ENCODE peak calls at places on chromosomes 13 and 19, in nine cellular contexts. C is spleen, G is left lung, R is thoracic aorta, U is A549, N is cardiac fibroblast, S is fibroblast of the aortic adventitia, A is WERI-Rb-1, O is lower lobe of right lung. W is an unnamed sample.

GRCh38 chr19:45079911-45080469 is 930 bp downstream of the GEMIN7 start:
- DNase-seq in C (no peak), R (no peak), S (no peak), N (no peak), O (no peak), G (no peak), U (no peak), A (no peak), W (no peak)

GRCh38 chr13:80274643-80275042 is 66.3 kb downstream of the SPRY2 start:
- DNase-seq in G (no peak), S (no peak), R (no peak), C (no peak), O (no peak), N (no peak), A (no peak), U (no peak), W (no peak)

GRCh38 chr13:93562676-93563075 is 336.1 kb downstream of the GPC6 start:
- DNase-seq in C (no peak), O (no peak), R (no peak), U (no peak), A (no peak), S (no peak), N (no peak), G (no peak), W (no peak)

GRCh38 chr13:108964601-108965000 is 335.2 kb downstream of the MYO16 start:
- DNase-seq in O (no peak), R (no peak), A (no peak), U (no peak), C (no peak), G (no peak), N (no peak), S (no peak), W (no peak)

GRCh38 chr19:47111081-47111589 is 2.4 kb downstream of the ZC3H4 start:
- DNase-seq in O (peak), A (peak), R (no peak), C (peak), N (no peak), G (peak), U (no peak), S (no peak), W (no peak)

GRCh38 chr19:2494084-2494446 is 18.1 kb downstream of the GADD45B start:
- DNase-seq in U (peak), C (no peak), A (no peak), O (no peak), R (no peak), S (peak), N (peak), G (no peak), W (no peak)

GRCh38 chr19:24069907-24070657 is 16.9 kb upstream of the ZNF254 start:
- DNase-seq in N (no peak), R (no peak), O (no peak), G (no peak), S (no peak), C (no peak), U (no peak), A (no peak), W (no peak)

GRCh38 chr19:16326401-16327130 is 1.9 kb downstream of the KLF2 start:
- DNase-seq in O (peak), U (no peak), R (no peak), N (peak), S (peak), G (no peak), C (peak), A (no peak), W (no peak)

GRCh38 chr13:29754486-29754806 is 96.0 kb downstream of the UBL3 start:
- DNase-seq in R (no peak), A (no peak), O (no peak), U (peak), G (no peak), C (no peak), N (peak), S (peak), W (no peak)

GRCh38 chr19:33736787-33737186 is 59.9 kb upstream of the KCTD15 start:
- DNase-seq in C (no peak), N (no peak), S (no peak), G (no peak), A (no peak), U (no peak), R (no peak), O (no peak), W (no peak)

GRCh38 chr13:96684472-96684871 is 309.8 kb downstream of the OXGR1 start:
- DNase-seq in G (no peak), O (no peak), A (no peak), U (no peak), N (no peak), C (no peak), S (no peak), R (no peak), W (no peak)

GRCh38 chr19:2462635-2463421 is 6.1 kb upstream of the LMNB2 start:
- DNase-seq in S (peak), O (peak), R (peak), U (peak), G (peak), A (peak), C (peak), N (peak), W (peak)

GRCh38 chr19:18762125-18763023 is 28.7 kb downstream of the COMP start:
- DNase-seq in U (no peak), O (peak), S (peak), R (no peak), N (peak), A (peak), C (no peak), G (peak), W (no peak)

GRCh38 chr19:36212895-36213294 is 1.6 kb downstream of the ZNF565 start:
- DNase-seq in O (no peak), C (no peak), U (no peak), R (no peak), A (no peak), G (no peak), S (no peak), N (no peak), W (no peak)

GRCh38 chr13:25300861-25301346 is 521 bp upstream of the NUP58 start:
- DNase-seq in A (peak), G (peak), C (peak), N (no peak), O (peak), U (no peak), R (no peak), S (no peak), W (no peak)

GRCh38 chr13:27797228-27797624 is 4.9 kb downstream of the GSX1 start:
- DNase-seq in U (peak), C (no peak), R (no peak), S (peak), O (no peak), A (peak), N (peak), G (no peak), W (no peak)

GRCh38 chr19:44951179-44952159 is 3.7 kb upstream of the CLPTM1 start:
- DNase-seq in S (peak), G (no peak), A (peak), O (no peak), R (peak), U (peak), C (no peak), N (peak), W (no peak)

GRCh38 chr13:35279500-35279899 is 197.0 kb downstream of the MAB21L1 start:
- DNase-seq in U (no peak), C (no peak), R (no peak), S (no peak), N (no peak), O (no peak), G (no peak), A (no peak), W (no peak)

GRCh38 chr13:60701919-60702318 is 304.9 kb downstream of the TDRD3 start:
- DNase-seq in U (no peak), O (no peak), R (no peak), G (no peak), N (no peak), S (no peak), C (no peak), A (no peak), W (no peak)

GRCh38 chr19:49116544-49116943 is 2.4 kb downstream of the LIN7B start:
- DNase-seq in O (peak), R (no peak), U (no peak), S (no peak), A (no peak), C (no peak), N (no peak), G (peak), W (no peak)

GRCh38 chr19:49114630-49115363 is 627 bp downstream of the LIN7B start:
- DNase-seq in N (peak), G (peak), C (peak), O (peak), A (peak), U (no peak), R (no peak), S (peak), W (no peak)

GRCh38 chr19:49111218-49111998 is 2.8 kb upstream of the LIN7B start:
- DNase-seq in U (no peak), S (no peak), C (no peak), A (no peak), R (no peak), O (no peak), N (no peak), G (no peak), W (no peak)

GRCh38 chr19:49110567-49110966 is 3.6 kb upstream of the LIN7B start:
- DNase-seq in C (no peak), A (no peak), N (peak), R (no peak), U (no peak), O (no peak), G (no peak), S (peak), W (no peak)

DNA sequence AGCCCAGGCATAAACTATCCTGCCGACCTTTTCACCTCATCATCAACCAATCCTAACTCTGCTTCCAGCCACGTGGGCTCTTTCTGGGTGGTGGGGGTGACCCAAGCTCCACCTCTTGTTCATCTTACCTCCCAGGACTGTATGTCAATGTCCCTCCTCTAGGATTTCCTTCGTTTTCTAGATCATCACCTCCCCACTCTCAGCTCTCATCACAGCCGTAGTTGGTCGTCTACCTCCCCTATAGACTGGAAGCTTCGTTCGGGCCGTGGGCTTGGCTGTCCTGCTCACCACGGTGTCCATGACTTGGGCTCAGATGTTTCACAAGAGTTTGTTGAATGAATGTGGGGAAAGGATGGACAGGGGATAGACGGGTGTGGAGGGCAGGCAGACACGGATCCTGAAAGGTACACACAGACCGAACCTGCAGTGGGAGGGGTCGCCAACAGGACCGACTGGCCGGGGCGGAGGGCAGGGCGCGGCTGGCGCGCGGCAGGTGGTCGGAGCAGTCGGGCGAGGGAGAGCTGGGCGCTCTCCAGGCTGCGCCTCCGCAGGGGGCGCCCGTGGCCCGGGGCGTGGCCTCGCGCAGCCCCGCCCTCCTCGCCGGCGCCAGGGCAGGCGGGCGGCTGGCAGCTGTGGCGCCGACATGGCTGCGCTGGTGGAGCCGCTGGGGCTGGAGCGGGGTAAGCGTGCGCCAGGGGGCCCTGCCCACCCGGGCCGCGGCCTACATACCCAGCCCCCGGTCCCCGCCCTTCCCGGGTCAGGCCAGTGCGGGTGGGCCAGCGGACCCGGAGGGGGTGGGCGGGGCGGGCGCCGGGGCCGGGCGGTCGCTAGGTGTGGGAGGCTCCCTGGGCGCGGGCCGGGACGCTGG is at the start of gene LIN7B:
- DNase-seq in A (peak), N (peak), S (peak), U (peak), R (no peak), O (peak), C (peak), G (peak), W (no peak)
- TF ChIP-seq CTCF in A (peak), N (no peak), S (peak), U (peak), R (peak), O (peak), C (peak), G (peak), W (peak)

DNA sequence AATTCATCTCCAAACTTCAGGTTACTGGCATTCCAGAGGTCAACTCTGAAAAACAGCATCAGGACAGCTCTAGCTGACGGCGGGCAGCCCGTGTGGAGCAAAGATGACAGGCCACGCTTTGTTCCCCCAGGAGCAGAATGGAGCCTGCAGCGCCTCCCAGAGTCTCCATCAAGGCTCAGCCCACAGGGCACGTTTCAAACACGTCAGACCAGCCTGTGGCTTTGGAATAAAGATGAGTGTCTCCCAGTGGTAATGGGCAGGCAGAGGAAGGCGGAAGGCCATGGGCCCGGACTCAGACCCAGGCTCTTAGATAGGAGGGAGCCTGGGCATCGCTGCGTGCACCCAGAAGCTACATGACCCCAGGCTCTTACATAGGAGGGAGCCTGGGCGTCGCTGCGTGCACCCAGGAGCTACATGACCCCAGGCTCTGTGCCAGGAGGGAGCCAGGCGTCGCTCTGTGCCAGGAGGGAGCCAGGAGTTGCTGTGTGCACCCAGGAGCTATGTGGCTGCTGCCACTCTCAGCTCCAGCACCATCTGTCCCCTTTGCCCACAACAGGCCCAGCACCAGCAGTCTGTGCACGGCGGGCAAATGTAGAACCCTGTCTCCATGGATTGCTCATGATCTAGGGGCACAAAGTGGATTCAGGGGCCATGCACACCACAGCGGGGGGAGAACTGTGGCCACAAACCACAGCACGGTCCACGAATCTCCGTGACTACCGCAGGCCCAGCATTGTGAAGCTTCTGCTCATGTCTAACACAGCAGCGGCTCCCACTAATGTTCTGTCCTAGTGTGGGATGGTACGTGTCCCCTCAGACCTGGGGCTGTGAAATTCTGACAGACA is 47.8 kb upstream of the C13orf46 start:
- DNase-seq in N (no peak), C (no peak), R (no peak), G (no peak), O (no peak), U (no peak), S (no peak), A (no peak), W (no peak)
- TF ChIP-seq CTCF in N (no peak), C (no peak), R (no peak), G (no peak), O (no peak), U (no peak), S (no peak), A (peak), W (no peak)

DNA sequence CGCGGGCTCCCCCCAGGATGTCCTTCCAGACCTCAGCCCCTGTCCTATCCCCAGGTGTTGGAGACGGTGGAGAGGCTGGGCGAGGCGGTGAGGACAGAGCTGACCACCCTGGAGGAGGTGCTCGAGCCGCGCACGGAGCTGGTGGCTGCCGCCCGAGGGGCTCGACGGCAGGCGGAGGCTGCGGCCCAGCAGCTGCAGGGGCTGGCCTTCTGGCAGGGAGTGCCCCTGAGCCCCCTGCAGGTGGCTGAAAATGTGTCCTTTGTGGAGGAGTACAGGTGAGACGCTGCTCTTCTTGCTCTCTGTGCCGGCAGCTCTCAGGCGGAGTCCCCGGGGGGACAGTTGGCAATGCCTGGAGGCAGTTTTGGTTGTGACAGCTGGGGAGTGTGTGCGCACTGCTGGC is 6.9 kb downstream of the TTYH1 start:
- DNase-seq in R (no peak), O (no peak), G (no peak), S (no peak), N (no peak), C (no peak), A (no peak), U (no peak), W (no peak)
- TF ChIP-seq CTCF in R (no peak), O (no peak), G (no peak), S (no peak), N (no peak), C (no peak), A (no peak), U (no peak), W (no peak)

GRCh38 chr13:99960663-99961440 is 10.7 kb downstream of the ZIC5 start:
- DNase-seq in A (peak), C (no peak), R (no peak), S (no peak), N (no peak), G (no peak), O (no peak), U (no peak), W (no peak)

GRCh38 chr13:99958402-99959126 is 13.0 kb downstream of the ZIC5 start:
- DNase-seq in R (no peak), G (no peak), A (no peak), U (no peak), N (no peak), O (no peak), S (no peak), C (no peak), W (no peak)

GRCh38 chr13:99961634-99962033 is 9.9 kb downstream of the ZIC5 start:
- DNase-seq in R (no peak), U (no peak), S (no peak), C (no peak), N (no peak), A (no peak), G (no peak), O (no peak), W (no peak)

GRCh38 chr13:99959127-99959529 is 12.4 kb downstream of the ZIC5 start:
- DNase-seq in U (no peak), R (no peak), N (no peak), S (no peak), A (no peak), G (no peak), C (no peak), O (no peak), W (no peak)

GRCh38 chr13:99959538-99960230 is 11.9 kb downstream of the ZIC5 start:
- DNase-seq in A (no peak), N (no peak), S (peak), G (no peak), U (no peak), O (no peak), R (no peak), C (no peak), W (no peak)
- TF ChIP-seq CTCF in A (no peak), N (no peak), S (no peak), G (no peak), U (no peak), O (peak), R (no peak), C (no peak), W (peak)

GRCh38 chr19:43768273-43769050 is 12.3 kb downstream of the KCNN4 start:
- DNase-seq in O (peak), C (no peak), R (no peak), G (peak), A (no peak), U (no peak), S (peak), N (peak), W (peak)

GRCh38 chr19:43765109-43765876 is 10.5 kb upstream of the SMG9 start:
- DNase-seq in C (peak), O (no peak), A (no peak), G (peak), U (peak), N (peak), S (peak), R (peak), W (peak)

GRCh38 chr19:43767818-43768217 is 13.0 kb downstream of the KCNN4 start:
- DNase-seq in S (peak), U (no peak), G (no peak), A (no peak), C (no peak), N (no peak), O (no peak), R (no peak), W (no peak)

GRCh38 chr19:43767316-43767715 is 12.6 kb upstream of the SMG9 start:
- DNase-seq in C (no peak), N (no peak), S (no peak), G (no peak), A (no peak), O (no peak), R (no peak), U (no peak), W (peak)

DNA sequence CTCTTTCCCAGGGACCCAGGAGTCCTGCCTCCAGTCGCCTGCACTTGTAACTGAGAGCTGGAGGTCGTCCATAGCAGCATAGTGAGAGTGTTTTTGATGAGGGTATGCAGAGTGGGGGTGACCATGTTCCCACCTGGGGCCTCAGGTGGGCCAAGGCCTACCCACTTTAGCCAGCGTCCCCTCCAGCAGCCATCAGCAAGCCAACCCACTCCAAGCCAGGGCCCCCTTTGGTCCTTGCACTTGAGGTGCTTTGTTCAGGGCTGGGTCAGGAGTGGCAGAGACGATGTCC is 11.9 kb upstream of the SMG9 start:
- DNase-seq in U (no peak), A (no peak), C (no peak), R (no peak), S (no peak), O (no peak), N (no peak), G (no peak), W (no peak)
- TF ChIP-seq CTCF in U (peak), A (no peak), C (no peak), R (no peak), S (no peak), O (no peak), N (no peak), G (no peak), W (peak)

W was measured in chondrocyte.